ENCODE peak calls at places on chromosomes 16 and 17, in four cellular contexts. J, U, O and M are unnamed samples.

GRCh38 chr17:45740553-45741330 is 43.4 kb upstream of the CRHR1 start:
- DNase-seq in J (peak; percentile 18), U (peak; percentile 97), O (peak; percentile 93), M (peak; percentile 55)

GRCh38 chr17:28151001-28151400 is 108.5 kb downstream of the NLK start:
- DNase-seq in J (no peak), U (no peak), O (peak; percentile 55), M (no peak)

GRCh38 chr17:37177234-37177633 is 198.6 kb upstream of the C17orf78 start:
- DNase-seq in J (no peak), U (no peak), O (no peak), M (no peak)

GRCh38 chr17:6104956-6105355 is 34.8 kb downstream of the WSCD1 start:
- DNase-seq in J (no peak), U (no peak), O (no peak), M (no peak)

GRCh38 chr16:23296994-23297393 is 5.1 kb upstream of the SCNN1B start:
- DNase-seq in J (no peak), U (peak; percentile 77), O (peak; percentile 16), M (peak; percentile 21)

GRCh38 chr16:67240506-67240905 is 6.8 kb downstream of the FHOD1 start:
- DNase-seq in J (no peak), U (no peak), O (no peak), M (no peak)

GRCh38 chr17:21089933-21090888 is 36.6 kb upstream of the DHRS7B start:
- DNase-seq in J (no peak), U (no peak), O (no peak), M (no peak)

GRCh38 chr16:2955779-2956565 is 8.1 kb upstream of the KREMEN2 start:
- DNase-seq in J (no peak), U (peak; percentile 80), O (no peak), M (no peak)

GRCh38 chr16:3051489-3051888 is 5.1 kb downstream of the MMP25 start:
- DNase-seq in J (no peak), U (no peak), O (no peak), M (no peak)

GRCh38 chr17:79163071-79163470 is 88.4 kb downstream of the ENGASE start:
- DNase-seq in J (no peak), U (no peak), O (no peak), M (no peak)
- H3K4me3 ChIP-seq in J (no peak overlapping the region), U (no peak overlapping the region), O (no peak overlapping the region), M (no peak overlapping the region)

DNA sequence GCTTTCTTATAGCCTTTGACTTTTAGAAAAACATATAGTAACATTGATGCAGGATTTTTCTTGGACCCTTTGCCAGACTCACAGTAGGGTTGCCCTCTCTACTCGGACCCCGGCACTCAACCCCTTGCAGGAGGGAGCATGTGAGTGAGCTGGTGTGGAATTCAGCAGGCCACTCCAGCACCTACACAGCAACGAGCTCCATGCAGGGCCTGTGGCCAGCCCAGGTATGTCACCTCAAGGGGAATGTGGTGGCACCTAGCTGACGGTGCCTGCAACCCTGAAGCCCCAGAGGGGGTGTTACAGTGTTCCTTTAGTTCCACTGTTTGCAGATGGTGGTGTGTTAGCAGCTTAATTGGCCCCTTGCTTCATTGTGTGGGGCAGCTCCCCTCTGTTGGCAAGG is 414.9 kb downstream of the KCNJ2 start:
- DNase-seq in J (no peak), U (no peak), O (no peak), M (no peak)
- H3K27me3 ChIP-seq in J (no peaks in the 10 kb centered on the region), U (no peaks in the 10 kb centered on the region), O (no peaks in the 10 kb centered on the region), M (no peaks in the 10 kb centered on the region)

GRCh38 chr16:85026696-85027095 is 899 bp upstream of the KIAA0513 start:
- DNase-seq in J (no peak), U (no peak), O (no peak), M (no peak)
- H3K4me3 ChIP-seq in J (peak overlapping the region; percentile 80), U (no peak overlapping the region), O (peak overlapping the region; percentile 80), M (no peak overlapping the region)

GRCh38 chr16:79351927-79352326 is 248.6 kb downstream of the MAF start:
- DNase-seq in J (no peak), U (no peak), O (no peak), M (no peak)

GRCh38 chr16:79349803-79350202 is 250.7 kb downstream of the MAF start:
- DNase-seq in J (no peak), U (no peak), O (no peak), M (no peak)

GRCh38 chr16:79347176-79347715 is 253.3 kb downstream of the MAF start:
- DNase-seq in J (no peak), U (peak; percentile 21), O (no peak), M (no peak)

DNA sequence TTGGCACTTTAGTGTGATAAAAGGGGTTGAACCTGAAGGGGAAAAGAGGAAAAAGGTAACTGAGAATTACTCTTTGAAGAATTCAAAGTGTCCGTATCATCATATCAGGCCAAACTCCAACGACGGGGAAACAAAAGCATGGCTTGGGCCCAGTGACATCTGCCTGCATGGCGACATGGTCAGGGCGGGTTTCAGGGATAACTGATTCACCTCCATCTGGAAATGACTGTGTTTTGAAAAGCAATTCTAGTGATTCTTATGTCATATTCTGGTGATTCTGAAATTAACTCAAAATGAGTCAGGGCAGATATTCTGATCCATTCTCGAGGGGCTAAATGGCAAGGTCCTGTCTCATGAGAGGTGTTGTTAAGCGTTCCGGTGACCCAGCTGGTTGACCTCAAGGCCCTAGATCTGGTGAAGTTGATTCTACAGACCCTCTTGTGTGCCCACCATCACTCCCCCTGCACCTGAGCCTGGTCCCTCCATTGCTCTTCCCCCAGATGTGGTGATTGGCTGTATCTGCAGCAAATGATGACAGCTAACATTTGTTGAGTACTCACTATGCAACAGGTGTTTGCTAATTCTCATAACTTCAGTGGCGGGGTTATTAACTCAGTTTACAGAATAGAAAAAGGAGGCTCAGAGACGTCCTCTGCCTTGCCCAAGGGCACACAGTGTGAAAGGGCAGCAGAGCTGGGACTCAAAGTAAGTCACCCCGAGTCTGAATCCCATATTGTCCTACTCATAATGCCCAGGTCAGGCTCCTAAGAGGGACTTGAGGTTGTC is 251.8 kb downstream of the MAF start:
- DNase-seq in J (no peak), U (no peak), O (no peak), M (no peak)
- H3K27me3 ChIP-seq in J (no peaks in the 10 kb centered on the region), U (no peaks in the 10 kb centered on the region), O (no peaks in the 10 kb centered on the region), M (no peaks in the 10 kb centered on the region)

GRCh38 chr16:87316450-87316922 is 706 bp downstream of the C16orf95 start:
- DNase-seq in J (no peak), U (no peak), O (no peak), M (no peak)
- H3K4me3 ChIP-seq in J (peak overlapping the region; percentile 79), U (peak overlapping the region; percentile 96), O (peak overlapping the region; percentile 92), M (peak overlapping the region; percentile 98)

DNA sequence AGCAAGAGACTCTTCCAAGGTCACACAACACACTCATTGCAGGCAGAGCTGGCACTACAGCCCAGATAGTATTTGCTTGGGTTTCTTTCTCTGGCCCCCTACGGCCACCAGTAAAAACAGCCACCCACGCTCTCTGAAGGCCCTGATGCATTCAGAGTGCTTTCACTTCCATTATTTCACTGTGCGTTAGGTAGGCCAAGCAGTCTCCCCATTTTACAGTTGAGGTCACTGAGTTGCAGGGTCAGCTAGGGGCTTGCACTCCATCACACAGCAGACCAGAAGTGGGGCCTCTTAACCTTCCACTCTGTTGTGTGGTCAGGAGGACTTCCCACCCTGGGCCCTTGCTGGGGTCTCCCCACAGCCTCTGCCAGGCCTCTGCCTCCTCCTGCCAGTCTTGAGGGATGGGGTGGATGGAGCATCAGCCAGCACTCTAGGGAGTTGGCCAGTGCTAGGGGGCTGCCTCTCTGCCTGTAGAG is 2.5 kb downstream of the TBX21 start:
- DNase-seq in J (no peak), U (no peak), O (no peak), M (no peak)
- H3K27me3 ChIP-seq in J (peaks cover 66% of the 10 kb centered on the region), U (peaks cover 51% of the 10 kb centered on the region), O (peaks cover 70% of the 10 kb centered on the region), M (peaks cover 25% of the 10 kb centered on the region)